ENCODE peak calls at places on chromosomes 7 and 10, in five cellular contexts. B is thyroid gland, H is NT2/D1, O is ovary, D is IMR-90. S is an unnamed sample. For H3K36me3, the result is how much of the 10 kb centered on the place peaks cover.

GRCh38 chr10:117246997-117247667 is 6.2 kb downstream of the SLC18A2 start:
- DNase-seq in B (no peak), H (no peak), O (no peak), D (no peak), S (no peak)

GRCh38 chr10:132328738-132329137 is 3.3 kb upstream of the LRRC27 start:
- DNase-seq in B (peak), H (no peak), O (no peak), D (no peak), S (no peak)

GRCh38 chr10:58587676-58588075 is 75.0 kb downstream of the BICC1 start:
- DNase-seq in B (no peak), H (no peak), O (no peak), D (no peak), S (no peak)

GRCh38 chr10:33388325-33388724 is 53.9 kb upstream of the NRP1 start:
- DNase-seq in B (no peak), H (no peak), O (no peak), D (no peak), S (no peak)

GRCh38 chr10:46255696-46256355 is 31.0 kb upstream of the ANTXRL start:
- DNase-seq in B (peak), H (peak), O (no peak), D (peak), S (peak)

GRCh38 chr10:48215983-48216505 is 58.5 kb downstream of the FRMPD2 start:
- DNase-seq in B (no peak), H (no peak), O (no peak), D (no peak), S (no peak)

GRCh38 chr10:99431190-99431549 is 746 bp upstream of the GOT1 start:
- DNase-seq in B (peak), H (no peak), O (peak), D (peak), S (peak)

GRCh38 chr7:72326365-72326764 is 85.8 kb downstream of the CALN1 start:
- DNase-seq in B (no peak), H (no peak), O (no peak), D (no peak), S (no peak)

GRCh38 chr10:78419481-78420265 is 386.0 kb downstream of the RPS24 start:
- DNase-seq in B (no peak), H (no peak), O (no peak), D (no peak), S (no peak)

GRCh38 chr10:15419279-15419874 is 48.3 kb upstream of the FAM171A1 start:
- DNase-seq in B (peak), H (peak), O (no peak), D (peak), S (no peak)

GRCh38 chr10:27646194-27646593 is 99.4 kb downstream of the MKX start:
- DNase-seq in B (no peak), H (no peak), O (no peak), D (peak), S (no peak)

GRCh38 chr10:74118794-74119193 is 31.8 kb downstream of the AP3M1 start:
- DNase-seq in B (no peak), H (no peak), O (no peak), D (no peak), S (no peak)

GRCh38 chr7:64685741-64686140 is 19.8 kb downstream of the ZNF107 start:
- DNase-seq in B (no peak), H (no peak), O (no peak), D (no peak), S (no peak)

DNA sequence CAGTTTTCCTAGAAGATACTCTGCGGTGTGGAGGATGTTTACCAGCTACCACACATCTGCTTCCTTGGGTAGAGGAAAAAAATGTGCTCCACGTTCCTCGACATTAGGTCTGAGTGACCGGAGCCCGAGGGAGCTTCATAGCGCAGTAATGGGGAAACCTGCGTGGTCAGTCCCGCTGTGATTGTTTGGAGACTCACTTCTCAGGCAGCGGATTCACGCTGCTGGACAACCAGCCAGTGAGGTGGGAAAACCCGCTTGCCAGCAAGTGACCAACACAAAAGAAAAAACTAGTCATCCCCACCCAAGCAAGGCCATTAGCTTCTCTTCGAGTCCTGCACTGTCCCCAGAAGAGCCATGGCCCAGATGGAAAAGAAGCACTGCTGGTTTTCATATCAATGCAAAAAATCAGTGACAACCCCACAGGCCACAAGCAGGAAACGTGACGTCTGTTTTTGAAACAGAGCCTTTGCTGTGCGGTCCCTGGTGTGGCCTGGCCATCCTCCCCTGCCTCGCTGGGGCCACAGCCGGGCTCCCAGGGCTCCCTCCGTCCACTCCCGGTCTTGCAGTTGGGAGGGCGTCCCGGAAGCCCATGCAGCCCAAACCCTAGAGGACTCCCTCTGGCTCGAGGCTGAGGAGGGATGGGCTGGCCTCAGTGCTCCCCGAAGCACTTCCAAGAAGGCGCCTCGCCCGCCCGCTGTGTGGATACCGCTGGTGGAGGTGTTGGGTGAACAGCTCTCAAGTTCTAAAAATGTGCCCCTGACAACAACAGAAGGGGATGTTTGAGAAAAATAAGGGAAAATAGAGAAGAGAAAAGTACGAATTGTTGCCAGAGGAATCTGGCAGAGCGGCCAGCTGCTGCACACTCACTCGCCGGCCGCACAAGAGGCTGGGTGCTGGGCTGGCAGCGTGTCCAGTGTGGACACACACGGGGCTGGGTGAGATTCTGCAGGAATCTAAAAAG is 73.3 kb downstream of the ZRANB1 start:
- DNase-seq in B (peak), H (no peak), O (no peak), D (no peak), S (peak)
- H3K36me3 ChIP-seq in B (under half), H (under half), O (under half), D (under half), S (under half)

GRCh38 chr7:141668853-141669252 is 33.1 kb downstream of the DENND11 start:
- DNase-seq in B (no peak), H (no peak), O (no peak), D (no peak), S (no peak)
- H3K36me3 ChIP-seq in B (under half), H (under half), O (under half), D (under half), S (half or more)

DNA sequence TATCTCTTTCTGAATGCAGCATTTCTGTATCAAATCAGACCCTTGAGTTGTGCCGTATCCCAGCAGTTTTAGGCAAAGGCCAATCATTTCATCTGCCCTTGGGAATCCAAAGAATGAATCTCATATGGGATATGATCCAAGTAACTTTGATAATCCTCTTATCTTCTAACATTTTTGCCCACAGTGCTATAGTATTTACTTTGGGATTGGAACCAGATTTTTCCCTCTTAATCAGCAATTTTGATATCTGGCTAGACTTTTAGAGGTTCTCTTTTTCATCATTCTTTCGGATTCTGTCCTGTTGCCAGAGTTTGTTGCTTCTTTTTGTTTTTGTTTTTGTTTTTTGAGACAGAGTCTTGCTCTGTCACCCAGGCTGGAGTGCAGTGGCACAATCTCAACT is 118.0 kb downstream of the NRF1 start:
- DNase-seq in B (no peak), H (no peak), O (no peak), D (no peak), S (no peak)
- H3K36me3 ChIP-seq in B (under half), H (under half), O (under half), D (under half), S (under half)

GRCh38 chr10:89937494-89937893 is 236.1 kb downstream of the KIF20B start:
- DNase-seq in B (no peak), H (no peak), O (no peak), D (no peak), S (no peak)
- H3K36me3 ChIP-seq in B (under half), H (under half), O (under half), D (under half), S (under half)

GRCh38 chr7:105480931-105481330 is 41.1 kb downstream of the PUS7 start:
- DNase-seq in B (no peak), H (no peak), O (no peak), D (peak), S (no peak)
- H3K36me3 ChIP-seq in B (under half), H (half or more), O (under half), D (under half), S (under half)

GRCh38 chr10:17427201-17427600 is 27.2 kb downstream of the ST8SIA6 start:
- DNase-seq in B (no peak), H (no peak), O (no peak), D (no peak), S (no peak)

GRCh38 chr10:17430647-17431355 is 23.6 kb downstream of the ST8SIA6 start:
- DNase-seq in B (peak), H (peak), O (peak), D (peak), S (peak)

GRCh38 chr10:17428096-17428615 is 26.2 kb downstream of the ST8SIA6 start:
- DNase-seq in B (no peak), H (no peak), O (no peak), D (no peak), S (no peak)

GRCh38 chr10:17429490-17429889 is 24.9 kb downstream of the ST8SIA6 start:
- DNase-seq in B (no peak), H (no peak), O (no peak), D (no peak), S (no peak)

GRCh38 chr10:17428616-17429097 is 25.7 kb downstream of the ST8SIA6 start:
- DNase-seq in B (no peak), H (no peak), O (no peak), D (no peak), S (no peak)
- H3K36me3 ChIP-seq in B (under half), H (under half), O (under half), D (under half), S (under half)

S was measured in psoas muscle.